ENCODE peak calls at places on chromosomes 6 and 20, in six cellular contexts. S is activated T-cell treated with anti-CD3 and anti-CD28 coated beads for 24 hours; X is retina; N is progenitor cell of endocrine pancreas; A is CD4-positive, alpha-beta memory T cell; T is T-cell. H is an unnamed sample.

GRCh38 chr6:21741221-21742109 is 147.9 kb downstream of the SOX4 start:
- DNase-seq in S (no peak), X (peak; percentile 36), N (no peak), A (no peak), T (no peak), H (no peak)

GRCh38 chr6:81752969-81753708 is 658 bp upstream of the TENT5A start:
- DNase-seq in S (peak; percentile 26), X (peak; percentile 94), N (peak; percentile 75), A (peak; percentile 64), T (peak; percentile 69), H (peak; percentile 80)

GRCh38 chr6:125197795-125198269 is 44.3 kb downstream of the TPD52L1 start:
- DNase-seq in S (no peak), X (peak; percentile 25), N (no peak), A (no peak), T (no peak), H (no peak)

GRCh38 chr20:38877483-38877882 is 48.7 kb upstream of the FAM83D start:
- DNase-seq in S (no peak), X (no peak), N (no peak), A (no peak), T (no peak), H (no peak)

GRCh38 chr20:62507991-62508640 is 32.3 kb upstream of the GATA5 start:
- DNase-seq in S (no peak), X (no peak), N (no peak), A (no peak), T (no peak), H (no peak)

GRCh38 chr6:34638834-34639736 is 57.5 kb downstream of the ILRUN start:
- DNase-seq in S (no peak), X (no peak), N (no peak), A (no peak), T (no peak), H (no peak)

GRCh38 chr6:37287519-37288157 is 29.7 kb upstream of the TMEM217 start:
- DNase-seq in S (no peak), X (no peak), N (no peak), A (no peak), T (no peak), H (no peak)

GRCh38 chr6:161891542-161891941 is 617.7 kb upstream of the AGPAT4 start:
- DNase-seq in S (no peak), X (no peak), N (no peak), A (no peak), T (no peak), H (no peak)

H was measured in HuH-7.5.